ENCODE peak calls at places on chromosomes 3 and 15, in six cellular contexts. One of them, this sample, is unnamed.
A peak's percentile ranks its signal among the peaks of the same experiment; 100 is the strongest.

GRCh38 chr15:84598250-84598649 is 2.6 kb upstream of the ZSCAN2 start:
- DNase-seq in mammary epithelial cell: no peak
- DNase-seq in CD8-positive, alpha-beta T cell: peak; percentile 16
- DNase-seq in fibroblast of lung: no peak
- DNase-seq in uterus: no peak
- DNase-seq in Calu3: no peak
- DNase-seq in this sample: no peak

GRCh38 chr15:43274136-43274535 is 7.4 kb upstream of the TGM5 start:
- DNase-seq in mammary epithelial cell: peak; percentile 58
- DNase-seq in CD8-positive, alpha-beta T cell: no peak
- DNase-seq in fibroblast of lung: no peak
- DNase-seq in uterus: no peak
- DNase-seq in Calu3: no peak
- DNase-seq in this sample: no peak

GRCh38 chr3:52191663-52192062 is 6.3 kb upstream of the ALAS1 start:
- DNase-seq in mammary epithelial cell: no peak
- DNase-seq in CD8-positive, alpha-beta T cell: no peak
- DNase-seq in fibroblast of lung: no peak
- DNase-seq in uterus: no peak
- DNase-seq in Calu3: no peak
- DNase-seq in this sample: no peak

GRCh38 chr15:45168286-45168685 is 19.5 kb downstream of the SHF start:
- DNase-seq in mammary epithelial cell: no peak
- DNase-seq in CD8-positive, alpha-beta T cell: no peak
- DNase-seq in fibroblast of lung: no peak
- DNase-seq in uterus: no peak
- DNase-seq in Calu3: no peak
- DNase-seq in this sample: no peak

GRCh38 chr15:38683382-38684242 is 119.0 kb upstream of the RASGRP1 start:
- DNase-seq in mammary epithelial cell: peak; percentile 32
- DNase-seq in CD8-positive, alpha-beta T cell: peak; percentile 74
- DNase-seq in fibroblast of lung: peak; percentile 55
- DNase-seq in uterus: peak; percentile 22
- DNase-seq in Calu3: peak; percentile 43
- DNase-seq in this sample: peak; percentile 47

GRCh38 chr3:128555098-128555825 is 62.3 kb upstream of the GATA2 start:
- DNase-seq in mammary epithelial cell: no peak
- DNase-seq in CD8-positive, alpha-beta T cell: no peak
- DNase-seq in fibroblast of lung: no peak
- DNase-seq in uterus: peak; percentile 43
- DNase-seq in Calu3: no peak
- DNase-seq in this sample: no peak

GRCh38 chr3:141076821-141077571 is 25.8 kb downstream of the SPSB4 start:
- DNase-seq in mammary epithelial cell: no peak
- DNase-seq in CD8-positive, alpha-beta T cell: no peak
- DNase-seq in fibroblast of lung: peak; percentile 11
- DNase-seq in uterus: peak; percentile 64
- DNase-seq in Calu3: no peak
- DNase-seq in this sample: no peak

GRCh38 chr15:101009176-101009575 is 90.0 kb downstream of the LRRK1 start:
- DNase-seq in mammary epithelial cell: no peak
- DNase-seq in CD8-positive, alpha-beta T cell: no peak
- DNase-seq in fibroblast of lung: no peak
- DNase-seq in uterus: no peak
- DNase-seq in Calu3: no peak
- DNase-seq in this sample: no peak

GRCh38 chr15:35557544-35557943 is 11.6 kb upstream of the DPH6 start:
- DNase-seq in mammary epithelial cell: peak; percentile 83
- DNase-seq in CD8-positive, alpha-beta T cell: no peak
- DNase-seq in fibroblast of lung: peak; percentile 83
- DNase-seq in uterus: no peak
- DNase-seq in Calu3: no peak
- DNase-seq in this sample: no peak

GRCh38 chr15:89870688-89871288 is 23.0 kb downstream of the AP3S2 start:
- DNase-seq in mammary epithelial cell: no peak
- DNase-seq in CD8-positive, alpha-beta T cell: no peak
- DNase-seq in fibroblast of lung: no peak
- DNase-seq in uterus: no peak
- DNase-seq in Calu3: no peak
- DNase-seq in this sample: no peak

GRCh38 chr15:60351066-60351465 is 46.7 kb downstream of the ANXA2 start:
- DNase-seq in mammary epithelial cell: peak; percentile 20
- DNase-seq in CD8-positive, alpha-beta T cell: no peak
- DNase-seq in fibroblast of lung: peak; percentile 45
- DNase-seq in uterus: no peak
- DNase-seq in Calu3: no peak
- DNase-seq in this sample: no peak

GRCh38 chr3:23959147-23959900 is 14.2 kb downstream of the NR1D2 start:
- DNase-seq in mammary epithelial cell: peak; percentile 93
- DNase-seq in CD8-positive, alpha-beta T cell: no peak
- DNase-seq in fibroblast of lung: peak; percentile 88
- DNase-seq in uterus: no peak
- DNase-seq in Calu3: peak; percentile 34
- DNase-seq in this sample: no peak

GRCh38 chr15:55775316-55775715 is 32.4 kb upstream of the PRTG start:
- DNase-seq in mammary epithelial cell: peak; percentile 67
- DNase-seq in CD8-positive, alpha-beta T cell: no peak
- DNase-seq in fibroblast of lung: no peak
- DNase-seq in uterus: no peak
- DNase-seq in Calu3: no peak
- DNase-seq in this sample: no peak

GRCh38 chr3:196222876-196223595 is 6.7 kb downstream of the SLC51A start:
- DNase-seq in mammary epithelial cell: peak; percentile 17
- DNase-seq in CD8-positive, alpha-beta T cell: no peak
- DNase-seq in fibroblast of lung: no peak
- DNase-seq in uterus: no peak
- DNase-seq in Calu3: no peak
- DNase-seq in this sample: no peak

GRCh38 chr3:17110665-17111396 is 226.1 kb downstream of the PLCL2 start:
- DNase-seq in mammary epithelial cell: no peak
- DNase-seq in CD8-positive, alpha-beta T cell: no peak
- DNase-seq in fibroblast of lung: no peak
- DNase-seq in uterus: no peak
- DNase-seq in Calu3: no peak
- DNase-seq in this sample: no peak

GRCh38 chr3:149174901-149175300 is 45.5 kb downstream of the HPS3 start:
- DNase-seq in mammary epithelial cell: no peak
- DNase-seq in CD8-positive, alpha-beta T cell: no peak
- DNase-seq in fibroblast of lung: no peak
- DNase-seq in uterus: no peak
- DNase-seq in Calu3: no peak
- DNase-seq in this sample: no peak

GRCh38 chr15:29821416-29822099 is 710 bp downstream of the TJP1 start:
- DNase-seq in mammary epithelial cell: peak; percentile 90
- DNase-seq in CD8-positive, alpha-beta T cell: peak; percentile 27
- DNase-seq in fibroblast of lung: peak; percentile 79
- DNase-seq in uterus: peak; percentile 66
- DNase-seq in Calu3: peak; percentile 63
- DNase-seq in this sample: no peak

GRCh38 chr3:134381836-134382442 is 7.7 kb upstream of the AMOTL2 start:
- DNase-seq in mammary epithelial cell: peak; percentile 97
- DNase-seq in CD8-positive, alpha-beta T cell: no peak
- DNase-seq in fibroblast of lung: no peak
- DNase-seq in uterus: no peak
- DNase-seq in Calu3: peak; percentile 98
- DNase-seq in this sample: no peak

GRCh38 chr3:172209333-172210321 is 170.2 kb downstream of the FNDC3B start:
- DNase-seq in mammary epithelial cell: peak; percentile 62
- DNase-seq in CD8-positive, alpha-beta T cell: no peak
- DNase-seq in fibroblast of lung: no peak
- DNase-seq in uterus: no peak
- DNase-seq in Calu3: no peak
- DNase-seq in this sample: no peak

GRCh38 chr3:195247086-195247862 is 23.7 kb downstream of the XXYLT1 start:
- DNase-seq in mammary epithelial cell: no peak
- DNase-seq in CD8-positive, alpha-beta T cell: no peak
- DNase-seq in fibroblast of lung: no peak
- DNase-seq in uterus: no peak
- DNase-seq in Calu3: no peak
- DNase-seq in this sample: no peak

GRCh38 chr15:40500584-40501330 is 30.0 kb downstream of the CHST14 start:
- DNase-seq in mammary epithelial cell: peak; percentile 29
- DNase-seq in CD8-positive, alpha-beta T cell: no peak
- DNase-seq in fibroblast of lung: peak; percentile 72
- DNase-seq in uterus: no peak
- DNase-seq in Calu3: no peak
- DNase-seq in this sample: no peak

GRCh38 chr3:88033088-88033487 is 25.7 kb downstream of the CGGBP1 start:
- DNase-seq in mammary epithelial cell: no peak
- DNase-seq in CD8-positive, alpha-beta T cell: no peak
- DNase-seq in fibroblast of lung: no peak
- DNase-seq in uterus: no peak
- DNase-seq in Calu3: no peak
- DNase-seq in this sample: no peak

GRCh38 chr3:71512544-71512943 is 71.0 kb downstream of the FOXP1 start:
- DNase-seq in mammary epithelial cell: no peak
- DNase-seq in CD8-positive, alpha-beta T cell: no peak
- DNase-seq in fibroblast of lung: no peak
- DNase-seq in uterus: no peak
- DNase-seq in Calu3: no peak
- DNase-seq in this sample: no peak

GRCh38 chr15:69723404-69724097 is 270.9 kb downstream of the RPLP1 start:
- DNase-seq in mammary epithelial cell: no peak
- DNase-seq in CD8-positive, alpha-beta T cell: no peak
- DNase-seq in fibroblast of lung: no peak
- DNase-seq in uterus: no peak
- DNase-seq in Calu3: no peak
- DNase-seq in this sample: no peak

GRCh38 chr3:2657971-2658370 is 452.2 kb downstream of the IL5RA start:
- DNase-seq in mammary epithelial cell: no peak
- DNase-seq in CD8-positive, alpha-beta T cell: no peak
- DNase-seq in fibroblast of lung: no peak
- DNase-seq in uterus: no peak
- DNase-seq in Calu3: no peak
- DNase-seq in this sample: no peak

DNA sequence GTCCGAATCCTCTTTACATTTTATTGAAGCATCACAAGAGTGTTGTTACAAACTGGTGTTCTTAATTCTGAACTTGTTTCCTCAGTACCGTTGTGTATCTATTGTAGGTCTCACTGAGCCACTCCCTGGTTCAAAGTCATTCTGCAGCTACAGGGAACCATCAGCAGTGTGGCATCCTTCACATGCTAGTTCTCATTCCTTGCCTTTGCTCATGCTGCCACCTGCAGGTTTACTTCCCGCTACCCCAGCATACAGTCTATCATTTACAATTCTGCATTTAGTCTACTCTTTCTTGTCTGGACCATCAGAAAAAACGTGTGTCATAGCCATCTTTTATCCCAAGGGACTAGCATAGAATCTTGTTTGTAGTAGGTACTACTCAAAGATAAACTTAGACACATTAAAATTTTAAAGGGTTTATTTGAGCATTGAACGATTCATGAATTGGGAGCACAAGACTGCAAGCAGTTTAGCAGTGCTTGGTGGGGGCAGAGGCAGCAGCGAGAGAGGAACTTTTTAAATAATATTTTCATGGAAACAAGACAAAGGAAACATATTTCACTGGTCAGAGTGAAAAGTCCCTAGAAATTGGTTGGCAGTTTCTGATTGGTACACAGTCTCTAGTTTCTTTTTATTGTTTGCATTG is 402.1 kb downstream of the CADM2 start:
- DNase-seq in mammary epithelial cell: peak; percentile 45
- DNase-seq in CD8-positive, alpha-beta T cell: no peak
- DNase-seq in fibroblast of lung: peak; percentile 57
- DNase-seq in uterus: no peak
- DNase-seq in Calu3: peak; percentile 70
- DNase-seq in this sample: no peak
- TF ChIP-seq CTCF in mammary epithelial cell: peak; percentile 64
- TF ChIP-seq CTCF in CD8-positive, alpha-beta T cell: no peak
- TF ChIP-seq CTCF in fibroblast of lung: peak; percentile 63
- TF ChIP-seq CTCF in uterus: no peak
- TF ChIP-seq CTCF in Calu3: peak; percentile 57
- TF ChIP-seq CTCF in this sample: no peak

DNA sequence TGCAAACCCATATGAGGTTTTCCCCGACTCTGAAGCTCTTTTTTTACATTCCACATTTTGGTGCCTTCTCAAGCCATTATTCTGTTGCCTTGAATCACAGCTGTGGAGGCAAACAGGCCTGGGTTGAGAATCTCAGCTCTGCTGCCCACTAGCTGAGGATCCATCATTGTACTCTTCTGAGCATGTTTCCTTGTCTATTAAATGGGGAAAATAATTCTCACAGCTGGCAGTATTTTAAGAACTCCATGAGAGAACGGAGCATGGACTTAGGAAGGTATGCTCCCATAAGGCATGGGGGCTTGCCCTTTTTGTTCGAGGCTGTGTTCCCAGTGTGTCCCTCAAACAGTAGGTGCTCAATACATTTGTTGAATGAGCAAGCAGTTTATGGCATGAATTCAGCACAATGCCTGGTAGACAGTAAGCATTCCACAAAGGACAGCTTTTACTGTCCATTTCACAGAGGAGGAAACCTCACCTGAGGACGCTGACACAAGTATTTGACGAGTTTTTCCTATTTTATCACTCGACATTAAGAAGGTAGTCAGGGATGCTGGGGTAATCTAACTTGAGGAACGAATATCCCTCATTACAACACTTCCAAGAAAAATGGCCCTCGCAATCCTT is 2.2 kb upstream of the PTPRG start:
- DNase-seq in mammary epithelial cell: no peak
- DNase-seq in CD8-positive, alpha-beta T cell: no peak
- DNase-seq in fibroblast of lung: no peak
- DNase-seq in uterus: no peak
- DNase-seq in Calu3: no peak
- DNase-seq in this sample: no peak
- TF ChIP-seq CTCF in mammary epithelial cell: no peak
- TF ChIP-seq CTCF in CD8-positive, alpha-beta T cell: no peak
- TF ChIP-seq CTCF in fibroblast of lung: peak; percentile 34
- TF ChIP-seq CTCF in uterus: no peak
- TF ChIP-seq CTCF in Calu3: no peak
- TF ChIP-seq CTCF in this sample: no peak

DNA sequence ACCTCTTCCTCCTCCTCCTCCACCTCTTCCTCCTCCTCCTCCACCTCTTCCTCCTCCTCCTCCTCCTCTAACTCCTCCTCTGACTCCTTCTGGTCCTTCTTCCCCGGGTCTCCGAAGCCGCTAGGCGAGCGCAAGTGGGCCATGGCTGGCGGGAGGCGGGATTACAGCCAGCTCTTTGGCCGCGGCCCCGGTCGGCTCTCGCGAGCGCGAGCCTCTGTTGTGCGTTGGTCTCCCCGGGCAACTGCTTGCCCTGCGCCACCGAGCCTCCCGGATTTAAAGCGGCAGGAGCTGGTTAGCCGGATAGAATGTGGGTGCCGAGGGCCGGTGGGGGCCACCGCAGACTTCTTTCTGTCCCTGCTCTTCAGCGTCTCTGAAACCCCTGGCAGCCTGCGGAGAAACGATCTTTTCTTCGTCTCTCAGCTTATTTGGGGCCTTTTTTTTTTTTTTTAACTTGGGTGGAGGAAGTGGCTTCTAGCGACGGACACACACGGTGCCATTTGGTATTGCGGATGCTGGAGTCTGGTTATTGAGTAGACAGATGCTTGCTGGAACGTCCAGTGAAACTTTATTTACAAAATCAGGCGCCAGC is at the start of gene ERICH6:
- DNase-seq in mammary epithelial cell: peak; percentile 81
- DNase-seq in CD8-positive, alpha-beta T cell: peak; percentile 74
- DNase-seq in fibroblast of lung: peak; percentile 87
- DNase-seq in uterus: peak; percentile 91
- DNase-seq in Calu3: peak; percentile 98
- DNase-seq in this sample: peak; percentile 86
- TF ChIP-seq CTCF in mammary epithelial cell: no peak
- TF ChIP-seq CTCF in CD8-positive, alpha-beta T cell: no peak
- TF ChIP-seq CTCF in fibroblast of lung: peak; percentile 8
- TF ChIP-seq CTCF in uterus: peak; percentile 20
- TF ChIP-seq CTCF in Calu3: peak; percentile 23
- TF ChIP-seq CTCF in this sample: no peak

GRCh38 chr15:75900577-75900976 is 3.1 kb upstream of the FBXO22 start:
- DNase-seq in mammary epithelial cell: no peak
- DNase-seq in CD8-positive, alpha-beta T cell: no peak
- DNase-seq in fibroblast of lung: no peak
- DNase-seq in uterus: no peak
- DNase-seq in Calu3: no peak
- DNase-seq in this sample: no peak
- TF ChIP-seq CTCF in mammary epithelial cell: no peak
- TF ChIP-seq CTCF in CD8-positive, alpha-beta T cell: no peak
- TF ChIP-seq CTCF in fibroblast of lung: no peak
- TF ChIP-seq CTCF in uterus: no peak
- TF ChIP-seq CTCF in Calu3: no peak
- TF ChIP-seq CTCF in this sample: no peak

This sample was measured in activated B cell treated with CpG ODN at 0.5 μM for 24 hours.